ENCODE peak calls at places on chromosomes 13 and 19, in six cellular contexts. One of them, this sample, is unnamed.

GRCh38 chr13:50969691-50970090 is 60.1 kb downstream of the RNASEH2B start:
- DNase-seq in thoracic aorta: no peak
- DNase-seq in BJ: no peak
- DNase-seq in PC-3: no peak
- DNase-seq in thyroid gland: no peak
- DNase-seq in GM10248: no peak
- DNase-seq in this sample: no peak

GRCh38 chr19:33461256-33462111 is 60.1 kb downstream of the PEPD start:
- DNase-seq in thoracic aorta: no peak
- DNase-seq in BJ: no peak
- DNase-seq in PC-3: no peak
- DNase-seq in thyroid gland: no peak
- DNase-seq in GM10248: no peak
- DNase-seq in this sample: no peak

GRCh38 chr13:20053016-20053415 is 94.5 kb downstream of the ZMYM2 start:
- DNase-seq in thoracic aorta: no peak
- DNase-seq in BJ: no peak
- DNase-seq in PC-3: no peak
- DNase-seq in thyroid gland: no peak
- DNase-seq in GM10248: no peak
- DNase-seq in this sample: no peak

GRCh38 chr19:31350693-31351211 is 1.5 kb upstream of the TSHZ3 start:
- DNase-seq in thoracic aorta: no peak
- DNase-seq in BJ: no peak
- DNase-seq in PC-3: peak
- DNase-seq in thyroid gland: peak
- DNase-seq in GM10248: no peak
- DNase-seq in this sample: no peak

GRCh38 chr19:56170261-56170660 is 5.5 kb upstream of the GALP start:
- DNase-seq in thoracic aorta: no peak
- DNase-seq in BJ: no peak
- DNase-seq in PC-3: peak
- DNase-seq in thyroid gland: peak
- DNase-seq in GM10248: no peak
- DNase-seq in this sample: no peak

GRCh38 chr19:58196911-58197616 is 14.2 kb downstream of the ZNF274 start:
- DNase-seq in thoracic aorta: no peak
- DNase-seq in BJ: no peak
- DNase-seq in PC-3: peak
- DNase-seq in thyroid gland: no peak
- DNase-seq in GM10248: no peak
- DNase-seq in this sample: no peak

GRCh38 chr19:42289556-42290041 is 12.3 kb upstream of the PRR19 start:
- DNase-seq in thoracic aorta: no peak
- DNase-seq in BJ: no peak
- DNase-seq in PC-3: no peak
- DNase-seq in thyroid gland: no peak
- DNase-seq in GM10248: no peak
- DNase-seq in this sample: no peak

GRCh38 chr13:99307648-99308339 is 595 bp upstream of the GPR183 start:
- DNase-seq in thoracic aorta: no peak
- DNase-seq in BJ: no peak
- DNase-seq in PC-3: peak
- DNase-seq in thyroid gland: peak
- DNase-seq in GM10248: no peak
- DNase-seq in this sample: no peak

GRCh38 chr13:106318941-106319411 is 216.5 kb downstream of the EFNB2 start:
- DNase-seq in thoracic aorta: no peak
- DNase-seq in BJ: peak
- DNase-seq in PC-3: peak
- DNase-seq in thyroid gland: peak
- DNase-seq in GM10248: no peak
- DNase-seq in this sample: no peak

GRCh38 chr13:73106513-73107214 is 47.9 kb downstream of the KLF5 start:
- DNase-seq in thoracic aorta: no peak
- DNase-seq in BJ: no peak
- DNase-seq in PC-3: no peak
- DNase-seq in thyroid gland: no peak
- DNase-seq in GM10248: no peak
- DNase-seq in this sample: no peak

GRCh38 chr13:73945371-73945770 is 188.8 kb downstream of the KLF12 start:
- DNase-seq in thoracic aorta: no peak
- DNase-seq in BJ: no peak
- DNase-seq in PC-3: peak
- DNase-seq in thyroid gland: no peak
- DNase-seq in GM10248: no peak
- DNase-seq in this sample: no peak

GRCh38 chr19:12838182-12838890 is at the start of gene MAST1:
- DNase-seq in thoracic aorta: no peak
- DNase-seq in BJ: no peak
- DNase-seq in PC-3: peak
- DNase-seq in thyroid gland: peak
- DNase-seq in GM10248: peak
- DNase-seq in this sample: no peak
- TF ChIP-seq CTCF in thoracic aorta: no peak
- TF ChIP-seq CTCF in BJ: no peak
- TF ChIP-seq CTCF in PC-3: peak
- TF ChIP-seq CTCF in thyroid gland: peak
- TF ChIP-seq CTCF in GM10248: peak
- TF ChIP-seq CTCF in this sample: no peak

GRCh38 chr13:110274687-110275086 is 32.3 kb downstream of the COL4A1 start:
- DNase-seq in thoracic aorta: no peak
- DNase-seq in BJ: no peak
- DNase-seq in PC-3: peak
- DNase-seq in thyroid gland: no peak
- DNase-seq in GM10248: no peak
- DNase-seq in this sample: no peak
- TF ChIP-seq CTCF in thoracic aorta: peak
- TF ChIP-seq CTCF in BJ: peak
- TF ChIP-seq CTCF in PC-3: peak
- TF ChIP-seq CTCF in thyroid gland: no peak
- TF ChIP-seq CTCF in GM10248: no peak
- TF ChIP-seq CTCF in this sample: no peak

GRCh38 chr19:35430382-35431146 is 17.5 kb upstream of the FFAR2 start:
- DNase-seq in thoracic aorta: no peak
- DNase-seq in BJ: no peak
- DNase-seq in PC-3: no peak
- DNase-seq in thyroid gland: no peak
- DNase-seq in GM10248: no peak
- DNase-seq in this sample: no peak
- TF ChIP-seq CTCF in thoracic aorta: no peak
- TF ChIP-seq CTCF in BJ: no peak
- TF ChIP-seq CTCF in PC-3: no peak
- TF ChIP-seq CTCF in thyroid gland: no peak
- TF ChIP-seq CTCF in GM10248: no peak
- TF ChIP-seq CTCF in this sample: no peak

GRCh38 chr13:31747966-31748365 is 8.6 kb downstream of the RXFP2 start:
- DNase-seq in thoracic aorta: no peak
- DNase-seq in BJ: no peak
- DNase-seq in PC-3: no peak
- DNase-seq in thyroid gland: no peak
- DNase-seq in GM10248: no peak
- DNase-seq in this sample: no peak
- TF ChIP-seq CTCF in thoracic aorta: no peak
- TF ChIP-seq CTCF in BJ: no peak
- TF ChIP-seq CTCF in PC-3: no peak
- TF ChIP-seq CTCF in thyroid gland: no peak
- TF ChIP-seq CTCF in GM10248: no peak
- TF ChIP-seq CTCF in this sample: no peak

DNA sequence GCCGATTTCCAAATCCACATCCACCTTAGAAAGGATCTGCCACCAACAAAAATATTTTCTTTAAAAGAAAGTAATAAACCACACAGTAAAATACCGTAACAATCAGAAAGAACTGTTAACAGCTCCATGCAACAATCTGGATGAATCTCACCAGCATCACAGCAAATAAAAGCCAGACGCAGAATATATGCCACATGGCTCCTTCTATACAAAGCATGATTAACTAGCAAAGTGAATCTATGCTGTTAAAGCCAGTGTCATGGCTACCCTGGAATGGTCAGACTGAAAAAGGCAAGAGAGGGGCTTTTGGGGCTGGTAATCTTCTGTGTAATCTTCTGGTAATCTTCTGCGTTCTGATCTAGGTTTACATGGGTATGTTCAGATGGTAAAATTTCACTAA is 81.3 kb downstream of the SACS start:
- DNase-seq in thoracic aorta: no peak
- DNase-seq in BJ: no peak
- DNase-seq in PC-3: no peak
- DNase-seq in thyroid gland: no peak
- DNase-seq in GM10248: no peak
- DNase-seq in this sample: no peak
- TF ChIP-seq CTCF in thoracic aorta: no peak
- TF ChIP-seq CTCF in BJ: no peak
- TF ChIP-seq CTCF in PC-3: no peak
- TF ChIP-seq CTCF in thyroid gland: no peak
- TF ChIP-seq CTCF in GM10248: no peak
- TF ChIP-seq CTCF in this sample: no peak